ENCODE peak calls at places on chromosomes 7 and 10, in eight cellular contexts. B, C, T, Z, O, L, R and I are unnamed samples.

GRCh38 chr10:79246606-79247275 is 100.5 kb upstream of the PPIF start:
- DNase-seq in Z (no peak), O (peak), R (no peak), B (no peak), C (no peak), L (no peak), T (no peak), I (peak)

GRCh38 chr7:158973440-158973839 is 117.1 kb downstream of the DYNC2I1 start:
- DNase-seq in O (no peak), C (peak), B (peak), Z (peak), L (no peak), T (peak), R (peak), I (no peak)

GRCh38 chr7:20358762-20359282 is 28.1 kb downstream of the ITGB8 start:
- DNase-seq in O (peak), B (no peak), Z (no peak), L (no peak), R (no peak), T (no peak), C (no peak), I (no peak)

GRCh38 chr7:84997626-84998025 is 189.2 kb downstream of the SEMA3D start:
- DNase-seq in R (no peak), T (no peak), L (no peak), C (no peak), O (no peak), B (no peak), Z (no peak), I (peak)

GRCh38 chr10:14477408-14477710 is 146.6 kb upstream of the FRMD4A start:
- DNase-seq in L (no peak), R (no peak), T (no peak), O (no peak), C (no peak), Z (no peak), B (no peak), I (no peak)

GRCh38 chr7:157002819-157003421 is 7.5 kb downstream of the MNX1 start:
- DNase-seq in L (no peak), O (peak), B (no peak), R (no peak), T (no peak), Z (no peak), C (no peak), I (no peak)

GRCh38 chr7:155341463-155341983 is 43.8 kb downstream of the INSIG1 start:
- DNase-seq in O (no peak), B (no peak), Z (no peak), T (no peak), R (no peak), L (no peak), C (no peak), I (no peak)

GRCh38 chr7:44286182-44286617 is 39.2 kb downstream of the CAMK2B start:
- DNase-seq in C (no peak), T (no peak), Z (peak), R (no peak), B (no peak), O (peak), L (no peak), I (no peak)

GRCh38 chr7:43697690-43698089 is 31.6 kb downstream of the COA1 start:
- DNase-seq in T (no peak), C (peak), Z (no peak), L (no peak), B (no peak), R (no peak), O (no peak), I (no peak)

GRCh38 chr7:6026917-6027316 is 4.3 kb upstream of the ANKRD61 start:
- DNase-seq in R (no peak), O (no peak), T (no peak), B (no peak), C (no peak), L (no peak), Z (no peak), I (no peak)

DNA sequence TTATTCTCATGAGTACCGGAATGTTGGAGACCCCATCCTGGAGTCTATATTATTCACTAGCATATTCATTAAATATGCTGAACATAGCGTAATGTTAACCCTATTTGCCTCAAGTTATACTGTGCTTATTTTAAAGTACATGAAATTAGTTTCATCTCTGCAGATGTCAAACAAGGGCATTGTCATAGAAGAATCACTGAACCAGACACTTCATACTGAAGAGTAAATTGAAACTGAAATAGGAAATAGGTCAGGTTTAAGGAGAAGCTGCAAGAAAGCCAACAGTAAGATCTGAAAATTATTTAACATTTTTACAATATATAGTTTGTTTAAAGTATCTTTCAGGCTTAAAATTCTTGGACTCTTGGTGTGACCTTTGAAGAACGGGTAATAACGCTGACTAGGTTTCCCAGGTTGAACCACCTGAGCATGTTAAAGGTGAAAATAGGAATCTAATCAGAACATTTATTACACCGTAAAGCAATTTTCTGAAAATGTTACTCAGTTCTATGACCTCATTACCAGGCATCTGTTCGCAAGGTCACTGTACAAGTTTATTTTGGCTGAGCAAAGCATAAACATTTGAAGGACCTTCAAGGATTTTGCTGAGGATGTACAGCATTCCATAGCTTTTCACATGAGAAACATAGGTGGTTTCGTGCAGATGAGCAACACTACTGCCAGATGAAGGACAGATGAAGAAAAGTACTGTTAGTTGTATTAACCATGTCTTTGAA is 82.7 kb downstream of the REEP3 start:
- DNase-seq in R (no peak), B (no peak), O (no peak), C (no peak), T (no peak), L (no peak), Z (no peak), I (peak)
- H3K27ac ChIP-seq in R (no peak), B (no peak), O (no peak), C (no peak), T (no peak), L (no peak), Z (no peak), I (no peak)

GRCh38 chr7:8228766-8229674 is 32.9 kb downstream of the ICA1 start:
- DNase-seq in C (no peak), L (no peak), R (no peak), T (no peak), B (no peak), Z (no peak), O (peak), I (no peak)

GRCh38 chr7:8232999-8233847 is 28.7 kb downstream of the ICA1 start:
- DNase-seq in R (no peak), O (no peak), C (no peak), L (no peak), B (no peak), T (no peak), Z (peak), I (no peak)

GRCh38 chr7:8229927-8230326 is 32.0 kb downstream of the ICA1 start:
- DNase-seq in Z (no peak), C (no peak), R (no peak), L (no peak), B (no peak), O (peak), T (no peak), I (no peak)

GRCh38 chr7:8226526-8226925 is 35.4 kb downstream of the ICA1 start:
- DNase-seq in T (no peak), C (no peak), B (no peak), Z (no peak), L (no peak), R (no peak), O (no peak), I (no peak)

GRCh38 chr7:8228068-8228467 is 33.9 kb downstream of the ICA1 start:
- DNase-seq in C (no peak), O (no peak), R (no peak), Z (no peak), L (no peak), T (no peak), B (no peak), I (no peak)
- TF ChIP-seq MAX in C (no peak), O (no peak), R (no peak), Z (no peak), L (no peak), T (no peak), B (no peak), I (no peak)

DNA sequence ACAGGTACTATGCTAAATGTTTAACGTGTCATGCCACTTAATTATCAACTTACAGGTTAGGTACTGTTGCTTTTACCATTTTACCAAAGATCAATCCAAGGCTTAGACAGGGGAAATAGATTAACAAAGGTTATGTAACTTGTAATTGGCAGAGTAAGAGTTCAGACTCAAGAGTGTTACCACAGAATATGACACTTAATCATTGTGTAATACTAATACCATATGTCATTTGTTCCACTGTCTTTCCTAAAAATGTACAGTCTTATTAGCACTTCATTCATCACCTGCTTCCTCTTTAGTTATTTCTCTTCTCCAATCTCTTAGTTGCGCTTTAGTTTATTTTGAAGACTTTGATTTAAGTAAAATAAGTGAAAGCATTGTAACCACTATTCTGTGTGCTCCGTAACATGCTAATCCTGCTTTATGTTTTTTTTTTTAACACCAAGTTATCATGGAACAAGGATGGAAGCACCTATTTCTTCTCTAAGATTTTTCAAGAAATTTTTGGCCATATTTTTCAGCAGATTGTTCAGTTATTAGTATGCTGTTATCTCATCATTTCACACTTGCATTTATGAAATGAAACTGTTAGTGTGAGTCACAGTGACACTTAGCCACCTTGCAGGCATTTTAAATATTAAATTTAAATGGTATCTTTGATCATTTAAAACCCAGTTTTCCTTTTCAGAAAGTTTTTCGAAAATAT is 197.3 kb downstream of the PHF14 start:
- DNase-seq in O (no peak), T (no peak), C (no peak), B (no peak), L (no peak), Z (no peak), R (no peak), I (no peak)
- H3K27ac ChIP-seq in O (no peak), T (no peak), C (no peak), B (no peak), L (no peak), Z (no peak), R (no peak), I (no peak)

DNA sequence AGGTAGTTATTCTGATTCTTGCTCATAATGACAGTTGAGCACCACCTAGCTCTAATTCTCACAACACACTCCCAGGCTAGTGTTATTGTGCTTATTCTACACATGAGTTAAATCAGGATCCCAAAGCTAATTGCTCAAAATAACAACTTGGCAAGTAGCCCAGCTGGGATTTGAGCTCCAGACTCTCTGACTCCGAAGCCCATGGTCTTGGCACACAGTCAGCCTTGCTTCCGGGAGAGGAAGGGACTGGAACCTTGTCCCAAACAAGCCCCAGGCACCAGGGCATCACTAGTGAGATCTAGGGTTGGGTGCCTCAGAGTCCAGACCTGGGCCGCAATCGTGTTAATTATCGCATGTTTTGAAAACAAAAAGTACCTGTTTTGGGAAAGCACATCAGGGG is 101.4 kb downstream of the GPAM start:
- DNase-seq in R (no peak), T (no peak), L (no peak), O (peak), Z (no peak), C (no peak), B (no peak), I (no peak)
- TF ChIP-seq MAX in R (no peak), T (no peak), L (no peak), O (no peak), Z (no peak), C (no peak), B (no peak), I (no peak)

DNA sequence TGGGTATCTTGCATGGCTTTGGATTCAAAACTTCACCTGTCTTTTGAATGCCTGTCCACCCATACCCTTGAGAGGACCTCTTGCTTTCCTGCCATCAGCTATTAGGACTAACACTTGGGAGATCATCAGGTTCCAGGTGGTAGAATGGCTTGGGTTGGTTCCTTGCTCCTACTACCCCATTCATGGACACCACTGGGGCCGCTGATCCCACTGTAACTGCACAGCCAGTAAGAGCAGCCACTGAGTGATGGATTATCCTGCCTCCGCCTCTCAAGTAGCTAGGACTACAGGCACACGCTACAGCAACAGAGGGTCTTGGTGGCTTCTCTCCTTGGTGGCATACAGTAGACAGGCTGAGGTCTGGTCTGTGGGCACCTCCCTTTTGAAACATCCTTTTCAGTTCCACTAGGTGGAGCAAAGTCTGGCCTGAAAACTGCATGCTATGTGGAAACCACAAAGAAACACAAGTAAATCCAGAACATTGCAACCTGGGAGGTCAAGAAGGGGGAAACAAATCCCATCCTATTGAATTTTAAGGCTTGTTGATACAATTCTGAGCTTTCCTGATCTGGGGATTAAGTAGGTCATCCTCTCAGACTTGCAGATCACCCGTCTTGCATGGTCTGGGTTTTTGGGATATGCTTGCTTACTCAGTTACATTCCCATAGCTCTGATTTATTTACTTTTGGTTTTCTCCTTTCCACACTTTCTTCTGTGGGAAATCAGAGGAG is 9.4 kb downstream of the WBP1L start:
- DNase-seq in Z (no peak), R (no peak), T (peak), L (peak), O (peak), B (no peak), C (peak), I (peak)
- H3K27ac ChIP-seq in Z (no peak), R (no peak), T (no peak), L (no peak), O (peak), B (no peak), C (no peak), I (peak)

GRCh38 chr10:13396369-13396768 is 48.3 kb upstream of the SEPHS1 start:
- DNase-seq in L (peak), O (no peak), Z (no peak), R (no peak), C (no peak), B (no peak), T (no peak), I (no peak)

GRCh38 chr10:13399236-13399635 is 51.1 kb upstream of the SEPHS1 start:
- DNase-seq in T (no peak), L (peak), R (no peak), Z (no peak), B (no peak), O (no peak), C (peak), I (no peak)

GRCh38 chr10:13397052-13397451 is 49.0 kb upstream of the SEPHS1 start:
- DNase-seq in R (no peak), O (no peak), C (no peak), L (no peak), B (no peak), T (no peak), Z (no peak), I (no peak)

GRCh38 chr10:13392701-13393100 is 44.6 kb upstream of the SEPHS1 start:
- DNase-seq in Z (no peak), T (no peak), C (no peak), O (no peak), R (no peak), L (no peak), B (no peak), I (no peak)

GRCh38 chr10:13395540-13395939 is 47.4 kb upstream of the SEPHS1 start:
- DNase-seq in T (no peak), R (no peak), O (no peak), L (no peak), B (no peak), Z (no peak), C (no peak), I (no peak)
- TF ChIP-seq MAX in T (no peak), R (no peak), O (no peak), L (no peak), B (no peak), Z (no peak), C (no peak), I (no peak)